ENCODE peak calls at places on chromosomes 4 and X, in eight cellular contexts. C is occipital lobe, H is tibial nerve, F is tibial artery, A is AG09309, O is EL, Q is pancreas, X is hippocampal formation. L is an unnamed sample.
A peak's percentile ranks its signal among the peaks of the same experiment; 100 is the strongest.

GRCh38 chr4:85106805-85107336 is 140.4 kb upstream of the WDFY3 start:
- DNase-seq in C (no peak), H (no peak), F (no peak), A (no peak), O (no peak), Q (no peak), X (no peak), L (no peak)

GRCh38 chr4:87092389-87093141 is 127.9 kb downstream of the KLHL8 start:
- DNase-seq in C (peak; percentile 37), H (peak; percentile 24), F (peak; percentile 80), A (peak; percentile 56), O (peak; percentile 84), Q (peak; percentile 69), X (no peak), L (no peak)

GRCh38 chrX:72272868-72273267 is 4.2 kb downstream of the RPS4X start:
- DNase-seq in C (no peak), H (no peak), F (no peak), A (no peak), O (peak; percentile 51), Q (no peak), X (no peak), L (no peak)

GRCh38 chrX:153061732-153062131 is 5.5 kb downstream of the PNMA3 start:
- DNase-seq in C (no peak), H (no peak), F (no peak), A (no peak), O (peak; percentile 54), Q (no peak), X (no peak), L (no peak)

GRCh38 chrX:120311632-120312000 is 355 bp upstream of the TMEM255A start:
- DNase-seq in C (no peak), H (no peak), F (no peak), A (no peak), O (no peak), Q (no peak), X (no peak), L (no peak)

GRCh38 chr4:107600456-107600855 is 119.6 kb downstream of the PAPSS1 start:
- DNase-seq in C (no peak), H (no peak), F (no peak), A (peak; percentile 28), O (peak; percentile 53), Q (no peak), X (no peak), L (no peak)

GRCh38 chr4:82217986-82218715 is 155.6 kb downstream of the HNRNPD start:
- DNase-seq in C (peak; percentile 1), H (no peak), F (no peak), A (no peak), O (no peak), Q (no peak), X (no peak), L (no peak)

GRCh38 chr4:159685406-159686092 is 582.7 kb downstream of the RAPGEF2 start:
- DNase-seq in C (no peak), H (no peak), F (no peak), A (no peak), O (no peak), Q (no peak), X (no peak), L (no peak)

GRCh38 chrX:122641136-122641535 is 542.9 kb upstream of the GRIA3 start:
- DNase-seq in C (no peak), H (no peak), F (no peak), A (no peak), O (peak; percentile 57), Q (no peak), X (no peak), L (no peak)